ENCODE peak calls at places on chromosomes 5 and 9, in five cellular contexts. N is lung, S is GM23248, C is HepG2, K is transverse colon. Q is an unnamed sample.
A peak's percentile ranks its signal among the peaks of the same experiment; 100 is the strongest.

GRCh38 chr5:115352571-115352970 is 56.1 kb upstream of the CCDC112 start:
- DNase-seq in N (no peak), S (no peak), C (no peak), K (no peak), Q (no peak)

GRCh38 chr5:113510836-113511451 is 2.5 kb upstream of the YTHDC2 start:
- DNase-seq in N (no peak), S (peak; percentile 66), C (peak; percentile 50), K (no peak), Q (peak; percentile 31)

GRCh38 chr5:175317872-175318271 is 126.1 kb downstream of the DRD1 start:
- DNase-seq in N (no peak), S (no peak), C (no peak), K (no peak), Q (no peak)

GRCh38 chr5:17234384-17234783 is 17.0 kb downstream of the BASP1 start:
- DNase-seq in N (no peak), S (no peak), C (no peak), K (no peak), Q (no peak)

GRCh38 chr5:3778945-3779344 is 183.3 kb downstream of the IRX1 start:
- DNase-seq in N (no peak), S (no peak), C (no peak), K (no peak), Q (no peak)

GRCh38 chr9:78578016-78578555 is 281.2 kb downstream of the PSAT1 start:
- DNase-seq in N (no peak), S (no peak), C (no peak), K (no peak), Q (no peak)

GRCh38 chr9:90421786-90422185 is 220.8 kb downstream of the DIRAS2 start:
- DNase-seq in N (no peak), S (no peak), C (no peak), K (no peak), Q (no peak)

GRCh38 chr5:170848033-170848432 is 13.8 kb upstream of the RANBP17 start:
- DNase-seq in N (no peak), S (peak; percentile 35), C (no peak), K (no peak), Q (no peak)

GRCh38 chr5:140509898-140510297 is 37.6 kb upstream of the EIF4EBP3 start:
- DNase-seq in N (no peak), S (no peak), C (no peak), K (no peak), Q (no peak)

GRCh38 chr5:77630246-77631165 is 8.0 kb downstream of the OTP start:
- DNase-seq in N (no peak), S (peak; percentile 72), C (peak; percentile 33), K (peak; percentile 64), Q (no peak)

GRCh38 chr5:100706796-100707195 is 171.6 kb downstream of the FAM174A start:
- DNase-seq in N (no peak), S (peak; percentile 68), C (no peak), K (no peak), Q (peak; percentile 4)

GRCh38 chr9:16705121-16705604 is 165.3 kb downstream of the BNC2 start:
- DNase-seq in N (peak; percentile 77), S (peak; percentile 96), C (no peak), K (peak; percentile 66), Q (no peak)

GRCh38 chr9:68648164-68648563 is 56.9 kb upstream of the PIP5K1B start:
- DNase-seq in N (no peak), S (no peak), C (no peak), K (no peak), Q (no peak)

GRCh38 chr9:112867275-112867991 is 23.2 kb downstream of the SLC46A2 start:
- DNase-seq in N (peak; percentile 85), S (peak; percentile 88), C (peak; percentile 45), K (peak; percentile 31), Q (no peak)

GRCh38 chr5:606526-607399 is 5.4 kb upstream of the CEP72 start:
- DNase-seq in N (no peak), S (no peak), C (no peak), K (no peak), Q (no peak)

GRCh38 chr9:4927701-4928100 is 57.4 kb upstream of the JAK2 start:
- DNase-seq in N (no peak), S (peak; percentile 39), C (no peak), K (no peak), Q (no peak)

GRCh38 chr5:161921781-161922180 is 73.9 kb downstream of the GABRA1 start:
- DNase-seq in N (no peak), S (no peak), C (no peak), K (no peak), Q (no peak)

GRCh38 chr5:107968465-107968864 is 297.7 kb upstream of the EFNA5 start:
- DNase-seq in N (no peak), S (peak; percentile 62), C (no peak), K (no peak), Q (no peak)

GRCh38 chr9:111427186-111427585 is 57.0 kb downstream of the ECPAS start:
- DNase-seq in N (no peak), S (peak; percentile 86), C (no peak), K (no peak), Q (no peak)

GRCh38 chr5:112921031-112921832 is 795 bp downstream of the REEP5 start:
- DNase-seq in N (peak; percentile 54), S (peak; percentile 85), C (peak; percentile 51), K (peak; percentile 75), Q (peak; percentile 46)

GRCh38 chr9:114558027-114558675 is 29.4 kb upstream of the ATP6V1G1 start:
- DNase-seq in N (no peak), S (peak; percentile 3), C (peak; percentile 33), K (no peak), Q (no peak)

GRCh38 chr9:126927419-126927818 is 12.8 kb downstream of the RALGPS1 start:
- DNase-seq in N (no peak), S (no peak), C (no peak), K (no peak), Q (no peak)

GRCh38 chr5:10466446-10467073 is 24.9 kb downstream of the ROPN1L start:
- DNase-seq in N (no peak), S (no peak), C (no peak), K (no peak), Q (no peak)

GRCh38 chr5:3277590-3278196 is 317.9 kb upstream of the IRX1 start:
- DNase-seq in N (no peak), S (no peak), C (no peak), K (no peak), Q (no peak)

GRCh38 chr9:127307802-127308201 is 43.2 kb downstream of the GARNL3 start:
- DNase-seq in N (no peak), S (no peak), C (no peak), K (no peak), Q (no peak)

GRCh38 chr5:148808864-148809642 is 17.4 kb upstream of the ADRB2 start:
- DNase-seq in N (no peak), S (no peak), C (no peak), K (peak; percentile 38), Q (peak; percentile 67)

GRCh38 chr5:153756540-153756939 is 266.1 kb downstream of the GRIA1 start:
- DNase-seq in N (no peak), S (peak; percentile 9), C (no peak), K (no peak), Q (no peak)

GRCh38 chr9:86637515-86637914 is 283.3 kb upstream of the TUT7 start:
- DNase-seq in N (no peak), S (peak; percentile 43), C (no peak), K (no peak), Q (no peak)

GRCh38 chr9:126661521-126662251 is 48.0 kb downstream of the LMX1B start:
- DNase-seq in N (no peak), S (peak; percentile 16), C (peak; percentile 41), K (no peak), Q (no peak)

GRCh38 chr5:59479084-59479483 is 414.4 kb downstream of the PDE4D start:
- DNase-seq in N (no peak), S (no peak), C (no peak), K (no peak), Q (no peak)

GRCh38 chr9:134060546-134060945 is 7.3 kb downstream of the BRD3 start:
- DNase-seq in N (no peak), S (no peak), C (no peak), K (no peak), Q (no peak)

GRCh38 chr5:145536133-145536532 is 299.0 kb downstream of the PRELID2 start:
- DNase-seq in N (no peak), S (no peak), C (no peak), K (no peak), Q (no peak)

GRCh38 chr9:121357011-121357410 is 13.0 kb downstream of the STOM start:
- DNase-seq in N (no peak), S (no peak), C (no peak), K (no peak), Q (no peak)

GRCh38 chr5:170651902-170652301 is 131.6 kb upstream of the GABRP start:
- DNase-seq in N (no peak), S (no peak), C (no peak), K (no peak), Q (no peak)

GRCh38 chr5:167916261-167916660 is 375.2 kb upstream of the WWC1 start:
- DNase-seq in N (no peak), S (peak; percentile 38), C (no peak), K (no peak), Q (no peak)

GRCh38 chr9:130861372-130862180 is 26.5 kb downstream of the ABL1 start:
- DNase-seq in N (no peak), S (no peak), C (no peak), K (no peak), Q (no peak)

DNA sequence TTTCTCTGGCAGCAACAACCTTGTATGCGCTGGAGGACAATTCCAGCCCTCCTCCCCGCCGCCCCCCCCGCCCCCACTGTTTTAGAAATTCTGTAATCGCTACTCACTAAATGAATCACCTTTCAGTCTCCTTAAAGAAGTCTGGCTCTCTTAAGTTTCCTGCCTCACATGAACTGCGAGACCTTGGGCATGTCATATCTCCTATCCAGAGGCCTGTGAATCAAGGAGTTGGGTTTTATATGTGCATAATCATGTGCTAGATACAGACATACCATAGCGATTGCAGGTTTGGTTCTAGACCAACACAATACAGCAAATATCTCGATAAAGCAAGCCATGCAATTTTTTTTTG is 332 bp upstream of the DMAC1 start:
- DNase-seq in N (no peak), S (no peak), C (no peak), K (no peak), Q (no peak)
- H3K4me3 ChIP-seq in N (no peak overlapping the region), S (peak overlapping the region; percentile 88), C (peak overlapping the region; percentile 86), K (peak overlapping the region; percentile 54), Q (peak overlapping the region; percentile 92)

GRCh38 chr9:92764988-92765936 is 629 bp upstream of the BICD2 start:
- DNase-seq in N (peak; percentile 98), S (peak; percentile 97), C (peak; percentile 92), K (peak; percentile 99), Q (peak; percentile 99)

GRCh38 chr9:92764381-92764987 is at the start of gene BICD2:
- DNase-seq in N (peak; percentile 46), S (peak; percentile 99), C (no peak), K (no peak), Q (no peak)

GRCh38 chr9:92762781-92763708 is 1.6 kb downstream of the BICD2 start:
- DNase-seq in N (no peak), S (peak; percentile 43), C (no peak), K (no peak), Q (no peak)

GRCh38 chr9:92762196-92762595 is 2.4 kb downstream of the BICD2 start:
- DNase-seq in N (no peak), S (peak; percentile 35), C (no peak), K (no peak), Q (no peak)

GRCh38 chr9:92763721-92764380 is 782 bp downstream of the BICD2 start:
- DNase-seq in N (no peak), S (peak; percentile 57), C (no peak), K (peak; percentile 42), Q (no peak)
- H3K27ac ChIP-seq in N (peak overlapping the region; percentile 71), S (peak overlapping the region; percentile 56), C (peak overlapping the region; percentile 51), K (peak overlapping the region; percentile 100), Q (peak overlapping the region; percentile 65)

GRCh38 chr9:109098960-109099308 is 20.8 kb downstream of the TMEM245 start:
- DNase-seq in N (no peak), S (peak; percentile 52), C (no peak), K (no peak), Q (no peak)
- H3K4me3 ChIP-seq in N (no peak overlapping the region), S (peak overlapping the region; percentile 39), C (no peak overlapping the region), K (no peak overlapping the region), Q (peak overlapping the region; percentile 17)

GRCh38 chr5:120923026-120923425 is 458.9 kb downstream of the PRR16 start:
- DNase-seq in N (no peak), S (no peak), C (no peak), K (no peak), Q (no peak)
- H3K27ac ChIP-seq in N (no peak overlapping the region), S (no peak overlapping the region), C (no peak overlapping the region), K (no peak overlapping the region), Q (no peak overlapping the region)